ENCODE peak calls at places on chromosomes 3 and 15, in five cellular contexts. S is neural progenitor cell, G is right lobe of liver, Y is GM23248, F is GM23338. R is an unnamed sample. For H3K27me3, the result is how much of the 10 kb centered on the place peaks cover.

GRCh38 chr15:82737975-82738374 is 28.3 kb upstream of the AP3B2 start:
- DNase-seq in Y (no peak), F (no peak), G (no peak), S (no peak), R (no peak)

GRCh38 chr3:1118074-1118473 is 25.2 kb downstream of the CNTN6 start:
- DNase-seq in G (no peak), Y (peak), F (no peak), S (no peak), R (no peak)

GRCh38 chr15:88241060-88241459 is 15.5 kb downstream of the NTRK3 start:
- DNase-seq in F (peak), S (no peak), Y (no peak), G (no peak), R (no peak)

GRCh38 chr15:36263666-36264065 is 315.8 kb upstream of the CDIN1 start:
- DNase-seq in S (no peak), G (no peak), F (no peak), Y (no peak), R (no peak)

GRCh38 chr3:147411777-147412176 is 2.6 kb downstream of the ZIC1 start:
- DNase-seq in F (peak), S (peak), Y (peak), G (no peak), R (no peak)

GRCh38 chr15:31262143-31262530 is 64.5 kb upstream of the KLF13 start:
- DNase-seq in F (no peak), Y (no peak), S (no peak), G (peak), R (peak)

GRCh38 chr15:96160269-96160668 is 170.2 kb upstream of the NR2F2 start:
- DNase-seq in G (no peak), F (no peak), Y (peak), S (no peak), R (peak)

GRCh38 chr3:157088506-157089454 is 71.2 kb downstream of the CCNL1 start:
- DNase-seq in G (peak), S (peak), F (peak), Y (peak), R (peak)

GRCh38 chr3:21020681-21021080 is 730.3 kb downstream of the ZNF385D start:
- DNase-seq in Y (no peak), F (no peak), S (no peak), G (no peak), R (no peak)

GRCh38 chr3:97831140-97831539 is 9.3 kb downstream of the CRYBG3 start:
- DNase-seq in G (no peak), Y (no peak), S (no peak), F (no peak), R (no peak)

GRCh38 chr3:172129868-172130751 is 90.7 kb downstream of the FNDC3B start:
- DNase-seq in S (no peak), G (peak), F (no peak), Y (peak), R (peak)

GRCh38 chr3:129448187-129448895 is 8.3 kb downstream of the IFT122 start:
- DNase-seq in F (peak), Y (no peak), S (no peak), G (no peak), R (peak)
- H3K4me3 ChIP-seq in F (peak), Y (no peak), S (no peak), G (no peak), R (peak)

GRCh38 chr15:66130496-66131014 is 123.0 kb downstream of the MEGF11 start:
- DNase-seq in G (no peak), S (no peak), Y (no peak), F (peak), R (no peak)

GRCh38 chr15:66131200-66131599 is 122.3 kb downstream of the MEGF11 start:
- DNase-seq in S (no peak), Y (no peak), F (no peak), G (no peak), R (no peak)

GRCh38 chr15:66133247-66133646 is 120.3 kb downstream of the MEGF11 start:
- DNase-seq in G (no peak), F (no peak), S (no peak), Y (no peak), R (no peak)

GRCh38 chr15:66131831-66132230 is 121.7 kb downstream of the MEGF11 start:
- DNase-seq in Y (no peak), G (no peak), F (no peak), S (no peak), R (no peak)

GRCh38 chr15:66132251-66132816 is 121.2 kb downstream of the MEGF11 start:
- DNase-seq in S (no peak), G (no peak), F (no peak), Y (no peak), R (no peak)
- H3K27me3 ChIP-seq in S (under half), G (under half), F (under half), Y (half or more), R (under half)

GRCh38 chr15:90607361-90607760 is 77.6 kb downstream of the CRTC3 start:
- DNase-seq in G (no peak), F (no peak), Y (no peak), S (no peak), R (no peak)

GRCh38 chr15:90606641-90607040 is 76.9 kb downstream of the CRTC3 start:
- DNase-seq in Y (no peak), S (no peak), F (no peak), G (no peak), R (no peak)

GRCh38 chr15:90610220-90610619 is 80.5 kb downstream of the CRTC3 start:
- DNase-seq in S (no peak), Y (peak), G (no peak), F (no peak), R (no peak)

GRCh38 chr15:90611157-90611556 is 81.4 kb downstream of the CRTC3 start:
- DNase-seq in S (no peak), Y (no peak), F (no peak), G (no peak), R (no peak)

DNA sequence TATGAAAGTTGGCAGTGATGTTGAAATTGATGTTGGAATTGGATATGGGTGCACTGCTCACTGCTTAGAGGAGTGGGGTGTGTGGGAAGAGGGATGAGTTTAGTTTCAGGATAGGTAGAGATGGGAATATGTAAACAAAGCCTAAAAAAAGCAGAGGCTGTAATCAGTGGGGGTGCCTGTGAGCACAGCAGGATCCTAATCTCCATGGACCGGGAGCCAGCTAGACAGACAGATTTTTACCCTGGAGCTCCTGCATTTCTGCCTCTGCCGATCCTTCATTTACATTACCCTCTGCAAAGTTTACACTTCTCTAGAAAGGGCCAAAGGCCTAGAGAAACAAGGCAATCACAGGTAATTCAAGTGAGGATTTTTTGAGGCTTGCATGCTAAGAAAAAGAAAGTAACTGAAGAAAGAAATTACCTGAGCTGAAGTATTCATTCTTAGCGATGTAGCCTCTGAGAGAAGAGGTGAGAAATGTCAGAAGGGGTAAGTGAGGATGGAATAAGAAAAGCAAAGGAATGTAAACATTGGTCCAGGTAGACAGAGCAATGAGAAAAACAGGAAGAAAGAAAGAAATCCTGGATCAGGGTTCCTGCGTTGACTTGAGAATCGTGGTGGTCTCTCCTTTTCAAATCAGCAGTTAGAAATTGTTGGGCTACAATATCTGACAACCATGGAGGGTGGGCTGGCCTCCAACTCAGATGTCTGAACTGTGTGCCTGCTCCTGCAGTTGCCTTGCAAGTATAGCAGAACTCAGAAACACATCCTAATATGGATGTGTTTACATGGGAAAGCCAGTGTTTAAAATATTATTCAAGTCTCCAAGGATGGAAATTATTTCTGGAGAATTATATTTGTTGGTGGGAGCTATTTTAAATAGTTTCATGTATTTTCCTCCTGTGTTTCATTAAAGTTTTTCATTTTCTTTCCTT is 79.8 kb downstream of the CRTC3 start:
- DNase-seq in S (no peak), F (peak), G (no peak), Y (no peak), R (no peak)
- H3K4me3 ChIP-seq in S (no peak), F (peak), G (no peak), Y (no peak), R (no peak)

GRCh38 chr3:187651282-187651681 is 18.9 kb downstream of the SST start:
- DNase-seq in F (no peak), G (no peak), Y (no peak), S (no peak), R (no peak)
- H3K27me3 ChIP-seq in F (under half), G (under half), Y (under half), S (under half), R (under half)

GRCh38 chr3:37456791-37457190 is 282.4 kb upstream of the LRRFIP2 start:
- DNase-seq in Y (no peak), G (no peak), S (no peak), F (no peak), R (no peak)
- H3K4me3 ChIP-seq in Y (peak), G (no peak), S (no peak), F (no peak), R (no peak)

R was measured in pancreas.